ENCODE peak calls at places on chromosomes 6 and 20, in five cellular contexts. S, D, W, M and K are unnamed samples.

GRCh38 chr6:14922306-14922705 is 323.6 kb upstream of the JARID2 start:
- DNase-seq in S (no peak), D (no peak), W (no peak), M (no peak), K (no peak)

GRCh38 chr6:31825553-31825952 is 2.0 kb upstream of the HSPA1B start:
- DNase-seq in S (no peak), D (no peak), W (no peak), M (no peak), K (no peak)

GRCh38 chr6:4085329-4085695 is 6.4 kb upstream of the FAM217A start:
- DNase-seq in S (no peak), D (no peak), W (no peak), M (no peak), K (no peak)

GRCh38 chr6:17948725-17949124 is 38.7 kb downstream of the KIF13A start:
- DNase-seq in S (no peak), D (no peak), W (no peak), M (no peak), K (no peak)

GRCh38 chr6:79436232-79436631 is 101.0 kb downstream of the LCA5 start:
- DNase-seq in S (no peak), D (no peak), W (no peak), M (no peak), K (no peak)

GRCh38 chr6:140011537-140011936 is 637.1 kb upstream of the CITED2 start:
- DNase-seq in S (no peak), D (no peak), W (no peak), M (no peak), K (no peak)

GRCh38 chr6:154236646-154237236 is 119.9 kb downstream of the IPCEF1 start:
- DNase-seq in S (no peak), D (no peak), W (no peak), M (no peak), K (no peak)

GRCh38 chr6:110557226-110557625 is 80.8 kb upstream of the SLC22A16 start:
- DNase-seq in S (no peak), D (no peak), W (no peak), M (no peak), K (no peak)

GRCh38 chr20:40592891-40593290 is 96.1 kb downstream of the MAFB start:
- DNase-seq in S (no peak), D (no peak), W (peak), M (no peak), K (no peak)

GRCh38 chr20:48910360-48910781 is 11.1 kb upstream of the ARFGEF2 start:
- DNase-seq in S (no peak), D (no peak), W (no peak), M (no peak), K (no peak)

GRCh38 chr20:52379723-52380336 is 188.3 kb upstream of the ZFP64 start:
- DNase-seq in S (peak), D (peak), W (no peak), M (no peak), K (peak)

GRCh38 chr6:21349834-21350233 is 243.7 kb upstream of the SOX4 start:
- DNase-seq in S (no peak), D (no peak), W (no peak), M (no peak), K (no peak)

GRCh38 chr6:148524976-148525375 is 182.3 kb downstream of the SASH1 start:
- DNase-seq in S (no peak), D (no peak), W (no peak), M (no peak), K (no peak)

GRCh38 chr20:61922411-61922810 is 143.3 kb downstream of the TAF4 start:
- DNase-seq in S (no peak), D (peak), W (no peak), M (no peak), K (no peak)

GRCh38 chr6:23224540-23224939 is 655.2 kb downstream of the HDGFL1 start:
- DNase-seq in S (no peak), D (no peak), W (no peak), M (no peak), K (no peak)

DNA sequence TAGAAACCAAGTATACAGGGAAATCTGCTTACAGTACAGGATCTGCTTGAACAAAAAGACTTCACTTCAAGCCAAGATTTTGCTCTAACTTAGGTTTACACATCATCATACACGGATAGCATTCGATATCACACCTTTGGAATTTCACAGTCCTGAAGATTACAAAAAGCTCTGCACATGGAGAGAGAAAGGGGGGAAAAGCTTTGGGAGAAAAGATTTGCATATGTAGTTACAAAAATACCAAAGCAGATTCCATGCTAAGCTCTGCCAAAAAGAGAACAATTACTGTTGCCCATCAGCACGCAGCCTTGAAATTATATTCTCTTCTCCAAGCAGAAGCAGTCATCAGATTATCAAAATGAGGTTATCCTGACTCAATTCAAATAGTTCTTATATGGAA is 62.0 kb downstream of the HIVEP2 start:
- DNase-seq in S (no peak), D (no peak), W (no peak), M (no peak), K (no peak)
- H3K4me3 ChIP-seq in S (no peak), D (no peak), W (no peak), M (no peak), K (no peak)

GRCh38 chr6:26569433-26569764 is 27.4 kb upstream of the ABT1 start:
- DNase-seq in S (no peak), D (no peak), W (no peak), M (no peak), K (no peak)

GRCh38 chr6:26570027-26570809 is 26.5 kb upstream of the ABT1 start:
- DNase-seq in S (no peak), D (peak), W (no peak), M (no peak), K (no peak)

GRCh38 chr6:26575494-26575939 is 21.2 kb upstream of the ABT1 start:
- DNase-seq in S (no peak), D (no peak), W (no peak), M (no peak), K (no peak)

GRCh38 chr6:26568601-26569432 is 27.9 kb upstream of the ABT1 start:
- DNase-seq in S (peak), D (peak), W (peak), M (peak), K (peak)

GRCh38 chr6:26571592-26572296 is 25.0 kb upstream of the ABT1 start:
- DNase-seq in S (no peak), D (peak), W (no peak), M (peak), K (peak)
- TF ChIP-seq POLR2AphosphoS5 in S (no peak), D (no peak), W (no peak), M (peak), K (peak)

DNA sequence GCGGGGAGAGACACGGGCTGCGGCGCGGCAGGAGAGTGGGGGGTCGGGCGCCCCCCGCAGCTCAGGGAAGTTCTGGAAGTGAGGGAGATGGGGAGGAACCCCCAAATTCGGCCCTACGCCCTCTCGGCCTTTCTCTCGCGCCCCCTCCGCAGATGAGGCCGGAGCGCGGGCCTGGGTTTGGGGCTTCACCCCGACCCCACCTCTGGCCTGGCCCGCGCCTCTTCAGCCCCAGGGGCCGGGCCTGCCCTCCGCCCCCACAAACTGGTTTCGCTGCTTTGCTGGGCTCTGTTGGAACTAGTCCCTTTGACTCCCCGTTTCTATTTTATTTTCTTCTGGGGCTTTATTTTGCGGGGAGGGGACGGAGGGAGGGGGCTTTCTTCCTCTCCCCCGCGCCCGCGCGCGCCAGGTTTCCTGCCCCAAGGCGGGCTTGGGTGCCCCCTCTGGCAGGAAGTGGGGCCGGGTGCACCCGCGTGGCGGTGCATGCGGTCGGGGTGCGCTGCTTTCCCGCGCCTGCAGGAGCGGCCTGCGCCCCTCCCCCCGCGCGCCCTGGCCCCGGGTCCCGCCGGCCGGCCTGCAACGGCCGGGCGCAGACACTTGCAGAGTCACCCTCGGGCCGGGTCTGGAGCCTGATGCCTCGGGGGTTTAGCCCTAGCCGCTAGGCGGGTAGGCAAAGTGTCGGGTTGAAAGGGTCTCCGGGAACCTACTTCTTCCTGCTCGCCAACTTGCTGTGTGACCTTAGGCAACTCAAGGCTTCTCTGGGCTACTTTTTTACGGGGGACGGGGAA is 1.2 kb downstream of the HMGA1 start:
- DNase-seq in S (no peak), D (peak), W (peak), M (no peak), K (no peak)
- H3K27ac ChIP-seq in S (peak), D (peak), W (peak), M (peak), K (peak)

GRCh38 chr6:159169557-159170332 is 545 bp downstream of the FNDC1 start:
- DNase-seq in S (no peak), D (no peak), W (no peak), M (no peak), K (no peak)
- H3K4me3 ChIP-seq in S (peak), D (peak), W (peak), M (peak), K (peak)

DNA sequence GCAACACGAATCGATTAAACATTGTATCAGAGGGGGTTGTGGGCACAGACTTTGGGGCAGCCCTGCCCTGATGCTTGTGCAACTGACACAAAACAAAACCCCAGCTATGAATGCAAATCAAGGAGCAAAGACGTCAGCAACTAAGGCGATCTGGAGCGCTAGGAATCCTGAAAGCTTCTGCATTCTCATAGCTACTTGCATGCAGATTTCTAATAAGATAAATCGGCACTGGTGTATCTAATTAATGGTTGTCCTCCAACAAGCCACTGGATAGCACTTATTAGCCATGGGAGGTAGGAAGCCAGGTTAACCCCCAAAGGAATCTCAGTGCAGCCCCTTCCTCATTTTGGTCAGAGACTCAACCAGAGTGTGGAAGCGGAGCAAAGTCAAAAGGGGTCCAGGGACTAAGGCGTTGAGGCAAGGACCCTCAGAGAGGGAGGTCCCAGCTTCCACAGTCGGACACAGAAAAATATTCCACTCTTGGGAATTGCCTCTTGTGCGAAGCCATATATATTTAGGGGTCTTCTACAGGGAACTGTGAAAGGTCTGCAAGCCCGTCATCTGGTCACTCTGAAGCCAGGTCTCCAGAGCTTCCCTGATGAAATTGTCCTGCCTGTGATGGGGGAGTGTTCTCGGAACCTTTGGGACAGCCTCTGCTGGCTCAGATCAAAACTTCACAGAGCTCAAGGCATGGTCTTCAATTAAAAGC is 160.9 kb downstream of the TBXT start:
- DNase-seq in S (no peak), D (no peak), W (peak), M (no peak), K (no peak)
- TF ChIP-seq POLR2AphosphoS5 in S (no peak), D (no peak), W (peak), M (no peak), K (no peak)

DNA sequence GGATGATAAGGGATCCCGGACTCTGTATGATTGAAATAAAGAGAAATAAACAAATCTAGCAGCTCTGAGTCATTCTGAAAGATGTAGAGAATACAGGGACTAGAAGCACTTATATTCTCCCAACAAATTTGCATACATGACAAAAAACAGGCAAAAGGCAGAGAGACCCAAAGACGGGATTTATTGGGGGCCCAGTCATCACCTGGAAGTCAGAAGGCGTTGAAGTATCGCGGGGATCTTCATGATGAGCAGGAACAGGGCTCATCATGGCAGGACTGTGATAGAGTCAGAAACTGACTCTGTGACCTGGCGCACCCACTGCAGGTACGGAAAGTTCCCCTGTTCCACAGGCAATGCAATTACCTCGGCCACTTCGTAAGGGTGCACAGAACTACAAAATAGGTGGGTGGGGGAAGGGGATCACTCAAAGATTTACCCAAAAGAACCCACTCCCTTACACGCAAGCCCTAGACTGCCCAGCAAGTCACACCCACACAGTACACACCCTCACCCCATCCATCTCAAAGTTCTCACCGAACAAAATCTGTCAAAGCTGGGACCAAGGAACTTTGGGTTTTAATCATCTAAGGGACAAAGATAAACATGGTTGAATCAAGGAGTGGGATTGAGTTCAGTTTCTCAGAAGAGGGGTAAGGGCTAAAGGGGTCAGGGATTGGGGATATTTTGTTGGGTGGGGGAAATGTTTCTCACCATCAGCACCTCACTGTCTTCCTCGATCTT is 1.4 kb downstream of the CUTA start:
- DNase-seq in S (no peak), D (peak), W (no peak), M (no peak), K (no peak)
- H3K27ac ChIP-seq in S (peak), D (peak), W (peak), M (peak), K (no peak)

DNA sequence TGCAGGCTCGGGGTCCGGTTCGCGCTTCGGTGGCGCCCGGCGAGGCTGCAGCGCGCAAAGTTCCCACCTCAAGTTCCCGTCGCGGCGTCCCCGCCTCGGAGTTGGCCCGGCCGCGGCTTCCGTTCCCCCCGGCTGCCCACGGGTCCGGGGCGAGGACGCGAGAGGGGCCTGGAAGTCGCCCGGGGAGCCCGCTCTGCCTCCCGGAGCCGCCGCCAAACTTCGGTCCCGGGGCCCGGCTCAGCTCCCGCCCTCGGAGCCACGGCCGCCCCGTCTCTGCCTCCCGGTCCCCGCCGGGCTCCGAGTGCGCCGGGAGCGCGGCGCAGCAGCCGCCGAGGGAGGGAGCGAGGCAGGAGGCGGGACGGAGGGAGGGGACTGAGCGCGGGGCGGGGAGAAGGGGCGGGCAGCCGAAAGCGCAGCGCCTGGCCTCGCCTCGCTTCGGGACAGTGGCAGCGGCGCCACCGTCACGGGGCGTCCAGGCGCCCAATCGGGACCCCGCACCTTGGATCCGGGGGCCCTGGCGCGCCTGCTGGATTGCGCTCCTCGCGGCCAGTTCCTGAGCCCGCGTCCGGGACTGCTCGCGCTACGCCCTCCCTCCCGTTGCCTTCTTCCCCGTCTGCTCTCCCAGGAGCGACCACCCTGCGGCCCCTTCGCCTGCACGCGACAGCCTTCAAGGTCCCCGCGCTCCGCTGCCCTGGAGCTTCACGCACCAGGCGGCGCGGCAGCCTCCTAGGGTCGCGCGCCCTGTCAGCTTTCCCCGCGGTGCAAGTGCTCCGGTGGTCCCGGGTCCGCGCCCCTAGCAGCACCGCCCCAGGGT is at the start of gene KCNG1:
- DNase-seq in S (peak), D (peak), W (no peak), M (peak), K (no peak)
- H3K4me3 ChIP-seq in S (peak), D (peak), W (peak), M (peak), K (peak)